ENCODE peak calls at places on chromosomes 7 and 10, in six cellular contexts. T is ovary, G is kidney epithelial cell, Q is neural progenitor cell, X is left lung, P is heart left ventricle. S is an unnamed sample. For H3K27me3, the result is how much of the 10 kb centered on the place peaks cover.

GRCh38 chr7:122352454-122352853 is 47.9 kb upstream of the FEZF1 start:
- DNase-seq in T (no peak), G (no peak), Q (no peak), X (no peak), P (no peak), S (no peak)

GRCh38 chr10:28879875-28880381 is 202.6 kb downstream of the BAMBI start:
- DNase-seq in T (peak), G (no peak), Q (peak), X (no peak), P (peak), S (no peak)

GRCh38 chr10:63711866-63712716 is 190.9 kb downstream of the REEP3 start:
- DNase-seq in T (peak), G (peak), Q (no peak), X (peak), P (peak), S (peak)

GRCh38 chr7:99531354-99531765 is 20.6 kb downstream of the FAM200A start:
- DNase-seq in T (no peak), G (no peak), Q (no peak), X (no peak), P (no peak), S (no peak)

GRCh38 chr7:92226981-92227380 is 18.7 kb downstream of the KRIT1 start:
- DNase-seq in T (no peak), G (no peak), Q (no peak), X (no peak), P (no peak), S (no peak)

GRCh38 chr7:73974948-73975926 is 52.7 kb upstream of the ELN start:
- DNase-seq in T (no peak), G (no peak), Q (no peak), X (no peak), P (peak), S (no peak)

GRCh38 chr10:11162828-11163599 is 145.3 kb downstream of the CELF2 start:
- DNase-seq in T (no peak), G (no peak), Q (no peak), X (peak), P (peak), S (no peak)

GRCh38 chr10:97356318-97356914 is 21.9 kb upstream of the FRAT2 start:
- DNase-seq in T (no peak), G (no peak), Q (no peak), X (peak), P (no peak), S (no peak)

GRCh38 chr10:101397140-101397539 is 43.2 kb downstream of the BTRC start:
- DNase-seq in T (no peak), G (no peak), Q (peak), X (no peak), P (no peak), S (peak)

GRCh38 chr10:76408646-76409045 is 977.2 kb downstream of the LRMDA start:
- DNase-seq in T (no peak), G (no peak), Q (no peak), X (no peak), P (no peak), S (no peak)

GRCh38 chr10:19014034-19014433 is 34.6 kb upstream of the MALRD1 start:
- DNase-seq in T (no peak), G (peak), Q (no peak), X (no peak), P (no peak), S (no peak)

GRCh38 chr7:105656922-105657521 is 75.7 kb upstream of the EFCAB10 start:
- DNase-seq in T (no peak), G (no peak), Q (peak), X (no peak), P (no peak), S (peak)

GRCh38 chr10:88080213-88080612 is 216.8 kb downstream of the PTEN start:
- DNase-seq in T (no peak), G (peak), Q (no peak), X (no peak), P (no peak), S (no peak)

GRCh38 chr7:86814980-86815379 is 171.3 kb downstream of the GRM3 start:
- DNase-seq in T (no peak), G (no peak), Q (peak), X (no peak), P (no peak), S (peak)

GRCh38 chr7:32378991-32379390 is 111.2 kb downstream of the LSM5 start:
- DNase-seq in T (no peak), G (no peak), Q (no peak), X (no peak), P (no peak), S (peak)

GRCh38 chr7:23247101-23247601 is 576 bp downstream of the GPNMB start:
- DNase-seq in T (no peak), G (no peak), Q (no peak), X (no peak), P (no peak), S (no peak)

GRCh38 chr7:22607180-22607579 is 107.2 kb upstream of the STEAP1B start:
- DNase-seq in T (no peak), G (no peak), Q (no peak), X (no peak), P (no peak), S (no peak)

GRCh38 chr7:25495342-25495855 is 267.1 kb upstream of the NPVF start:
- DNase-seq in T (peak), G (no peak), Q (peak), X (no peak), P (peak), S (no peak)

GRCh38 chr7:112566392-112567324 is 85.9 kb downstream of the LSMEM1 start:
- DNase-seq in T (no peak), G (no peak), Q (no peak), X (no peak), P (no peak), S (no peak)

GRCh38 chr7:80783688-80784327 is 135.0 kb downstream of the SEMA3C start:
- DNase-seq in T (no peak), G (no peak), Q (no peak), X (no peak), P (no peak), S (no peak)

GRCh38 chr7:158757404-158757989 is 52.9 kb upstream of the NCAPG2 start:
- DNase-seq in T (no peak), G (no peak), Q (peak), X (no peak), P (no peak), S (no peak)

GRCh38 chr10:84820121-84820520 is 491.7 kb downstream of the CCSER2 start:
- DNase-seq in T (no peak), G (no peak), Q (no peak), X (no peak), P (no peak), S (no peak)

GRCh38 chr7:118111347-118111746 is 72.6 kb upstream of the LSM8 start:
- DNase-seq in T (no peak), G (no peak), Q (no peak), X (no peak), P (no peak), S (no peak)

GRCh38 chr10:12513775-12514663 is 164.7 kb downstream of the CAMK1D start:
- DNase-seq in T (no peak), G (no peak), Q (no peak), X (no peak), P (no peak), S (peak)

GRCh38 chr10:86785021-86785420 is 28.6 kb downstream of the BMPR1A start:
- DNase-seq in T (no peak), G (no peak), Q (no peak), X (no peak), P (no peak), S (no peak)

GRCh38 chr10:70864940-70865339 is 23.4 kb downstream of the PCBD1 start:
- DNase-seq in T (no peak), G (no peak), Q (no peak), X (no peak), P (no peak), S (no peak)

GRCh38 chr10:125799446-125799845 is 23.6 kb downstream of the UROS start:
- DNase-seq in T (no peak), G (no peak), Q (no peak), X (no peak), P (no peak), S (no peak)

GRCh38 chr7:95485749-95486148 is at the start of gene ASB4:
- DNase-seq in T (no peak), G (no peak), Q (no peak), X (no peak), P (no peak), S (no peak)

GRCh38 chr10:58824396-58824795 is 311.7 kb downstream of the BICC1 start:
- DNase-seq in T (no peak), G (no peak), Q (no peak), X (no peak), P (no peak), S (no peak)
- H3K27me3 ChIP-seq in T (under half), G (under half), Q (under half), X (under half), P (under half), S (under half)

GRCh38 chr7:143444063-143444782 is 970 bp downstream of the TAS2R60 start:
- DNase-seq in T (no peak), G (no peak), Q (no peak), X (no peak), P (no peak), S (no peak)

GRCh38 chr7:143443153-143443552 is at the start of gene TAS2R60:
- DNase-seq in T (no peak), G (no peak), Q (no peak), X (no peak), P (no peak), S (no peak)

GRCh38 chr7:143447500-143447899 is 4.2 kb downstream of the TAS2R60 start:
- DNase-seq in T (no peak), G (no peak), Q (peak), X (no peak), P (no peak), S (no peak)

GRCh38 chr7:143448429-143448828 is 5.2 kb downstream of the TAS2R60 start:
- DNase-seq in T (no peak), G (no peak), Q (no peak), X (no peak), P (no peak), S (no peak)

DNA sequence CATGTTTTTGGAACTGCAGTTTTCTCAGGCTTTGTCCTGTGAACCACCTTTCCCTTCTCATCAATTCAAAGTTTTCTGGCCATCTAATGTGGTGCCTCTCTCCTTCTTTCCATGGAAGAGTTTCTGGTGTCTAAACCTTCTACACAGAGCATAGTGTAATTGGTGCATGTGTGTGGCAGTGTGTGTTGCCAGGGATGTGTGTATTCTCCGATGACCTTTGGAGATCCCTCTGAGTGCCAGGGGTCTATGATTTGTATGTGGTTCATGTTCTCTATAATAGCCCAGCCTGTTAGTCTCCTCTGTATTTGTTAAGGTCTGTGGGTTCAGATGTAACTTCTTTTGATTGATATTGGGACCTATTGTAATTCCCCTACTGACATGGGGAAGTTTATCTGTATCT is 1.5 kb downstream of the TAS2R60 start:
- DNase-seq in T (no peak), G (no peak), Q (no peak), X (no peak), P (no peak), S (no peak)
- H3K27me3 ChIP-seq in T (under half), G (under half), Q (under half), X (under half), P (under half), S (under half)

GRCh38 chr10:5975641-5976473 is 1.5 kb downstream of the IL15RA start:
- DNase-seq in T (no peak), G (no peak), Q (no peak), X (no peak), P (peak), S (no peak)
- H3K27me3 ChIP-seq in T (under half), G (under half), Q (half or more), X (under half), P (under half), S (half or more)

DNA sequence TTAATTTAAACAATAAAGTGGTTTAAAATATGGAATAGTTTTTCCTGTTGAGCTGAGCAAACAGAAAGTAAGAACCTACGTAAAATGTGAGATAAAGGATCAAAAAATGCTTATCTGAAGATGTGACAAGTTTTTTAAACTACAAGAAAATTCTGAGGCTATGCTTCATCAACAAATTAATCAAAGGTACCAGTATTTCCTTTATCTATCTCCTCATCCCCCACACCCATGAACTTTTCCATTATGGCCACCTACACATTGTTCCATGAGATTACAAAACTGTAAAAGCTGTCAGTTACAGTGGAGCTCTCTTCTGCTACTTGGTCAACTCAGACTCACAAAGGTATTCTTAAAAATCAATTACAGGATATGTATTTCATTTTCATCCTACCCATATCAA is 77.4 kb downstream of the ARHGAP12 start:
- DNase-seq in T (no peak), G (no peak), Q (no peak), X (no peak), P (no peak), S (no peak)
- H3K27me3 ChIP-seq in T (under half), G (under half), Q (under half), X (under half), P (under half), S (under half)

DNA sequence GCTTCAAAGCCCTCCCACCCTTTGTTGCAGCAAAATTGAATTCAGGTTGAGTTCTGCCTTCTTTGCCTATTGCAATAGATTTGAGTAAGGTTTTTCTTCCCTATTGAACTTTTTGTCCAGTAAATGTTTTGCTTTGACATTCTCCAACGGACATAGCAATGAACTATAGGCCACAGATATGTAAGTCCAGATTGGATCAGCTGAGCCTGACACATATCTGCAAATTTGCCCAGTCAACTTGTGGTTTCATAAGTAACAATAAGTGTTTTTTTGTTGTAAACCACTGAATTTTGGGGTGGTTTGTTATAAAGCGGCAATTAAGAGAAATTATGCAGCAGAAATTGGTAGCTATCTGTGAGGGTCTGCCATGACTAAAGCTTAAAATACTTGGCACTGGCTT is 332.1 kb upstream of the SORCS1 start:
- DNase-seq in T (no peak), G (no peak), Q (no peak), X (no peak), P (no peak), S (no peak)
- H3K27me3 ChIP-seq in T (under half), G (under half), Q (under half), X (under half), P (under half), S (under half)

S was measured in BE2C.